ENCODE peak calls at places on chromosome 4, in four cellular contexts. One of them, this sample, is unnamed.

GRCh38 chr4:164937576-164938270 is 39.7 kb downstream of the TRIM61 start:
- DNase-seq in mesendoderm: peak; percentile 70
- DNase-seq in endodermal cell: peak; percentile 84
- DNase-seq in right lobe of liver: peak; percentile 49
- DNase-seq in this sample: no peak

GRCh38 chr4:119300072-119300387 is 21.9 kb downstream of the FABP2 start:
- DNase-seq in mesendoderm: no peak
- DNase-seq in endodermal cell: no peak
- DNase-seq in right lobe of liver: peak; percentile 32
- DNase-seq in this sample: no peak

GRCh38 chr4:152848508-152848907 is 68.8 kb downstream of the ARFIP1 start:
- DNase-seq in mesendoderm: no peak
- DNase-seq in endodermal cell: no peak
- DNase-seq in right lobe of liver: no peak
- DNase-seq in this sample: no peak

GRCh38 chr4:86223472-86223871 is 136.4 kb downstream of the MAPK10 start:
- DNase-seq in mesendoderm: peak; percentile 93
- DNase-seq in endodermal cell: peak; percentile 90
- DNase-seq in right lobe of liver: no peak
- DNase-seq in this sample: no peak

GRCh38 chr4:38621004-38621684 is 42.9 kb upstream of the KLF3 start:
- DNase-seq in mesendoderm: no peak
- DNase-seq in endodermal cell: no peak
- DNase-seq in right lobe of liver: no peak
- DNase-seq in this sample: no peak

GRCh38 chr4:41192136-41192535 is 22.2 kb downstream of the APBB2 start:
- DNase-seq in mesendoderm: no peak
- DNase-seq in endodermal cell: no peak
- DNase-seq in right lobe of liver: no peak
- DNase-seq in this sample: no peak

GRCh38 chr4:148054275-148054674 is 322.4 kb downstream of the ARHGAP10 start:
- DNase-seq in mesendoderm: no peak
- DNase-seq in endodermal cell: no peak
- DNase-seq in right lobe of liver: no peak
- DNase-seq in this sample: no peak

GRCh38 chr4:123892997-123893745 is 496.6 kb downstream of the SPRY1 start:
- DNase-seq in mesendoderm: peak; percentile 2
- DNase-seq in endodermal cell: no peak
- DNase-seq in right lobe of liver: no peak
- DNase-seq in this sample: no peak

GRCh38 chr4:107402291-107402690 is 317.7 kb downstream of the PAPSS1 start:
- DNase-seq in mesendoderm: no peak
- DNase-seq in endodermal cell: no peak
- DNase-seq in right lobe of liver: no peak
- DNase-seq in this sample: no peak

GRCh38 chr4:20249333-20249732 is 2.4 kb upstream of the SLIT2 start:
- DNase-seq in mesendoderm: peak; percentile 42
- DNase-seq in endodermal cell: no peak
- DNase-seq in right lobe of liver: no peak
- DNase-seq in this sample: no peak

GRCh38 chr4:173252024-173252935 is 81.9 kb downstream of the HMGB2 start:
- DNase-seq in mesendoderm: peak; percentile 55
- DNase-seq in endodermal cell: no peak
- DNase-seq in right lobe of liver: no peak
- DNase-seq in this sample: peak; percentile 90

GRCh38 chr4:36189511-36190226 is 54.6 kb downstream of the ARAP2 start:
- DNase-seq in mesendoderm: no peak
- DNase-seq in endodermal cell: no peak
- DNase-seq in right lobe of liver: no peak
- DNase-seq in this sample: no peak

GRCh38 chr4:44738615-44739014 is 12.3 kb upstream of the GNPDA2 start:
- DNase-seq in mesendoderm: peak; percentile 6
- DNase-seq in endodermal cell: no peak
- DNase-seq in right lobe of liver: no peak
- DNase-seq in this sample: no peak

GRCh38 chr4:26161030-26161824 is 159.6 kb upstream of the RBPJ start:
- DNase-seq in mesendoderm: peak; percentile 66
- DNase-seq in endodermal cell: peak; percentile 77
- DNase-seq in right lobe of liver: no peak
- DNase-seq in this sample: no peak

GRCh38 chr4:159547645-159548308 is 444.9 kb downstream of the RAPGEF2 start:
- DNase-seq in mesendoderm: no peak
- DNase-seq in endodermal cell: no peak
- DNase-seq in right lobe of liver: no peak
- DNase-seq in this sample: no peak

GRCh38 chr4:57148831-57149230 is 38.6 kb upstream of the IGFBP7 start:
- DNase-seq in mesendoderm: no peak
- DNase-seq in endodermal cell: no peak
- DNase-seq in right lobe of liver: no peak
- DNase-seq in this sample: no peak

GRCh38 chr4:52837716-52838558 is 24.2 kb upstream of the RASL11B start:
- DNase-seq in mesendoderm: peak; percentile 93
- DNase-seq in endodermal cell: peak; percentile 72
- DNase-seq in right lobe of liver: no peak
- DNase-seq in this sample: no peak

GRCh38 chr4:11634283-11634682 is 205.6 kb upstream of the HS3ST1 start:
- DNase-seq in mesendoderm: no peak
- DNase-seq in endodermal cell: no peak
- DNase-seq in right lobe of liver: no peak
- DNase-seq in this sample: no peak

GRCh38 chr4:144575181-144575580 is 70.8 kb upstream of the HHIP start:
- DNase-seq in mesendoderm: peak; percentile 48
- DNase-seq in endodermal cell: no peak
- DNase-seq in right lobe of liver: no peak
- DNase-seq in this sample: no peak

GRCh38 chr4:7243609-7244342 is 51.4 kb downstream of the SORCS2 start:
- DNase-seq in mesendoderm: no peak
- DNase-seq in endodermal cell: no peak
- DNase-seq in right lobe of liver: no peak
- DNase-seq in this sample: no peak

GRCh38 chr4:72449705-72450104 is 119.3 kb downstream of the ADAMTS3 start:
- DNase-seq in mesendoderm: no peak
- DNase-seq in endodermal cell: no peak
- DNase-seq in right lobe of liver: no peak
- DNase-seq in this sample: no peak

GRCh38 chr4:187565416-187565815 is 430.2 kb upstream of the ZFP42 start:
- DNase-seq in mesendoderm: no peak
- DNase-seq in endodermal cell: no peak
- DNase-seq in right lobe of liver: no peak
- DNase-seq in this sample: no peak

GRCh38 chr4:113837397-113837796 is 75.9 kb upstream of the CAMK2D start:
- DNase-seq in mesendoderm: peak; percentile 59
- DNase-seq in endodermal cell: no peak
- DNase-seq in right lobe of liver: no peak
- DNase-seq in this sample: no peak

GRCh38 chr4:152590179-152591031 is 54.5 kb upstream of the FBXW7 start:
- DNase-seq in mesendoderm: peak; percentile 40
- DNase-seq in endodermal cell: no peak
- DNase-seq in right lobe of liver: no peak
- DNase-seq in this sample: no peak

GRCh38 chr4:75919914-75920313 is 17.7 kb upstream of the PPEF2 start:
- DNase-seq in mesendoderm: no peak
- DNase-seq in endodermal cell: no peak
- DNase-seq in right lobe of liver: peak; percentile 58
- DNase-seq in this sample: no peak

GRCh38 chr4:151952711-151953254 is 192.0 kb upstream of the GATB start:
- DNase-seq in mesendoderm: no peak
- DNase-seq in endodermal cell: no peak
- DNase-seq in right lobe of liver: no peak
- DNase-seq in this sample: no peak

GRCh38 chr4:48553720-48554119 is 63.7 kb downstream of the ZAR1 start:
- DNase-seq in mesendoderm: no peak
- DNase-seq in endodermal cell: no peak
- DNase-seq in right lobe of liver: no peak
- DNase-seq in this sample: no peak

GRCh38 chr4:48557478-48557877 is 67.4 kb downstream of the ZAR1 start:
- DNase-seq in mesendoderm: peak; percentile 65
- DNase-seq in endodermal cell: peak; percentile 62
- DNase-seq in right lobe of liver: no peak
- DNase-seq in this sample: no peak

GRCh38 chr4:48554606-48555005 is 64.6 kb downstream of the ZAR1 start:
- DNase-seq in mesendoderm: peak; percentile 90
- DNase-seq in endodermal cell: no peak
- DNase-seq in right lobe of liver: no peak
- DNase-seq in this sample: no peak

GRCh38 chr4:48556268-48556667 is 66.2 kb downstream of the ZAR1 start:
- DNase-seq in mesendoderm: no peak
- DNase-seq in endodermal cell: no peak
- DNase-seq in right lobe of liver: no peak
- DNase-seq in this sample: no peak

DNA sequence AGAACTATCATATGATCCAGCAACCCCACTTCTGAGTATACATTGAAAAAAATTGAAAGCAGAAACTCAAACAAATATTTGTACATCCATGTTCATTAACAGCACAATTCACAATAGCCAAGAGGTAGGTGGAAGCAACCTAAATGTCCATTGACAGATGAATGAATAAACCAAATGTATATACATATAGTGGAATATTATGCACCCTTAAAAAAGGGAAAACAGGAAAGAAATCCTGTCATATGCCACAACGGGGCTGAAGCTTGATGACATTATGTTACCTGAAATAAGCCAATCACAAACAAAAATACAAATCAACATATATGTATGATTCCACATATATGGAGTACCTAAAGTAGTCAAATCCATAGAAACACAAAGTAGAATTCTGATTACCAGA is 68.0 kb downstream of the ZAR1 start:
- DNase-seq in mesendoderm: no peak
- DNase-seq in endodermal cell: no peak
- DNase-seq in right lobe of liver: no peak
- DNase-seq in this sample: no peak
- H3K4me3 ChIP-seq in mesendoderm: no peak overlapping the region
- H3K4me3 ChIP-seq in endodermal cell: no peak overlapping the region
- H3K4me3 ChIP-seq in right lobe of liver: no peak overlapping the region
- H3K4me3 ChIP-seq in this sample: no peak overlapping the region

GRCh38 chr4:15400911-15401671 is 26.7 kb upstream of the C1QTNF7 start:
- DNase-seq in mesendoderm: peak; percentile 24
- DNase-seq in endodermal cell: no peak
- DNase-seq in right lobe of liver: peak; percentile 26
- DNase-seq in this sample: no peak
- H3K27ac ChIP-seq in mesendoderm: peak overlapping the region; percentile 13
- H3K27ac ChIP-seq in endodermal cell: no peak overlapping the region
- H3K27ac ChIP-seq in right lobe of liver: no peak overlapping the region
- H3K27ac ChIP-seq in this sample: no peak overlapping the region

DNA sequence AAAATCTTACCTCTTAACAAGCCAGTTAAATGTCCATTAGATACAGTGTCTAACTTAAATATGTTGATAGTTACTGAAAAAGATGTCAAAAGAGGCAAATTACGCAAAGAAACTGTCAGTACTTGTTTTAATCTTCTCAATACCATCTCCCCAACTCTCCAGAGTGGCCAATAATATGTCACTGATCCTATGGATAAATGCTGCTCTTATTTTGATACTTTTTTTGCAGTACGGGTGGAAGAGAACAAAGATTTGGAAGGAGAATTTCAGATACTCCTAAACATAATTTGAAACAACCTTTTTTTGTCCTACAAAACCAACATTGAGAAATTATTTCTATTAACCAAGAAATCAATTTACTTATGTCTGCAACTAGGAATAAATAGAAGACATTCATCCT is 192.6 kb downstream of the CBR4 start:
- DNase-seq in mesendoderm: no peak
- DNase-seq in endodermal cell: no peak
- DNase-seq in right lobe of liver: no peak
- DNase-seq in this sample: no peak
- H3K4me3 ChIP-seq in mesendoderm: no peak overlapping the region
- H3K4me3 ChIP-seq in endodermal cell: no peak overlapping the region
- H3K4me3 ChIP-seq in right lobe of liver: no peak overlapping the region
- H3K4me3 ChIP-seq in this sample: no peak overlapping the region

GRCh38 chr4:2871466-2871865 is 27.8 kb downstream of the ADD1 start:
- DNase-seq in mesendoderm: no peak
- DNase-seq in endodermal cell: no peak
- DNase-seq in right lobe of liver: no peak
- DNase-seq in this sample: no peak

GRCh38 chr4:2871911-2872310 is 28.3 kb downstream of the ADD1 start:
- DNase-seq in mesendoderm: no peak
- DNase-seq in endodermal cell: no peak
- DNase-seq in right lobe of liver: no peak
- DNase-seq in this sample: no peak

GRCh38 chr4:2869659-2870058 is 26.0 kb downstream of the ADD1 start:
- DNase-seq in mesendoderm: no peak
- DNase-seq in endodermal cell: no peak
- DNase-seq in right lobe of liver: no peak
- DNase-seq in this sample: no peak

GRCh38 chr4:2868840-2869487 is 25.3 kb downstream of the ADD1 start:
- DNase-seq in mesendoderm: no peak
- DNase-seq in endodermal cell: no peak
- DNase-seq in right lobe of liver: no peak
- DNase-seq in this sample: no peak

GRCh38 chr4:2870098-2870497 is 26.5 kb downstream of the ADD1 start:
- DNase-seq in mesendoderm: no peak
- DNase-seq in endodermal cell: no peak
- DNase-seq in right lobe of liver: no peak
- DNase-seq in this sample: no peak
- H3K27ac ChIP-seq in mesendoderm: no peak overlapping the region
- H3K27ac ChIP-seq in endodermal cell: no peak overlapping the region
- H3K27ac ChIP-seq in right lobe of liver: peak overlapping the region; percentile 94
- H3K27ac ChIP-seq in this sample: peak overlapping the region; percentile 64

DNA sequence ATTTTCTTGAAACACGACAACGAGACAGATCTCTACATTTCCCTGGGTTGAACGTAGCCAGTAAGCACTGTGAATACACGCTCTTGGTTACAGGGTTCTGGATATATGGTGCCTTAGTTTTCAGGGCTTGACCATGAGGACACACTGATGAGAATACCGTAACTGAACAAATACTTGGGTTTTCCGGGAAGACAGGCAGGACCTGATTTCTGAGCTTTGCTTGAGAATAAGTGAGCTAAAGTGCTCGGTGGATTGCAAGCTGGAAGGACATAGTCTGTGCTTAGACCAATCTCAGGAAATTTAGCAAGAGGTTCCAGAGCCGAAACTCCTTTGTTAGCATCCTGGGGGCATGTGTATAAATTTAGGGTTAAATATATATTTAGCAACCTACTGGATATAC is 876 bp upstream of the TACR3 start:
- DNase-seq in mesendoderm: no peak
- DNase-seq in endodermal cell: no peak
- DNase-seq in right lobe of liver: no peak
- DNase-seq in this sample: no peak
- H3K4me3 ChIP-seq in mesendoderm: no peak overlapping the region
- H3K4me3 ChIP-seq in endodermal cell: peak overlapping the region; percentile 88
- H3K4me3 ChIP-seq in right lobe of liver: no peak overlapping the region
- H3K4me3 ChIP-seq in this sample: no peak overlapping the region

This sample was measured in pancreas.